ENCODE peak calls at places on chromosomes 6 and 20, in eight cellular contexts. One of them, this sample, is unnamed.

GRCh38 chr20:20034486-20034885 is 17.3 kb downstream of the NAA20 start:
- DNase-seq in type B pancreatic cell: no peak
- DNase-seq in kidney epithelial cell: no peak
- DNase-seq in MCF 10A: no peak
- DNase-seq in heart left ventricle: no peak
- DNase-seq in A549: no peak
- DNase-seq in endothelial cell: no peak
- DNase-seq in GM13976: no peak
- DNase-seq in this sample: no peak

GRCh38 chr6:139375239-139376053 is 998 bp upstream of the CITED2 start:
- DNase-seq in type B pancreatic cell: peak
- DNase-seq in kidney epithelial cell: peak
- DNase-seq in MCF 10A: peak
- DNase-seq in heart left ventricle: peak
- DNase-seq in A549: peak
- DNase-seq in endothelial cell: peak
- DNase-seq in GM13976: peak
- DNase-seq in this sample: peak

GRCh38 chr6:166715065-166715464 is 88.0 kb upstream of the RPS6KA2 start:
- DNase-seq in type B pancreatic cell: no peak
- DNase-seq in kidney epithelial cell: no peak
- DNase-seq in MCF 10A: no peak
- DNase-seq in heart left ventricle: no peak
- DNase-seq in A549: no peak
- DNase-seq in endothelial cell: no peak
- DNase-seq in GM13976: no peak
- DNase-seq in this sample: no peak

GRCh38 chr20:53168491-53168890 is 196.3 kb downstream of the TSHZ2 start:
- DNase-seq in type B pancreatic cell: no peak
- DNase-seq in kidney epithelial cell: no peak
- DNase-seq in MCF 10A: no peak
- DNase-seq in heart left ventricle: no peak
- DNase-seq in A549: no peak
- DNase-seq in endothelial cell: no peak
- DNase-seq in GM13976: no peak
- DNase-seq in this sample: no peak

GRCh38 chr6:170553686-170554085 is 483 bp upstream of the TBP start:
- DNase-seq in type B pancreatic cell: no peak
- DNase-seq in kidney epithelial cell: peak
- DNase-seq in MCF 10A: no peak
- DNase-seq in heart left ventricle: no peak
- DNase-seq in A549: no peak
- DNase-seq in endothelial cell: peak
- DNase-seq in GM13976: peak
- DNase-seq in this sample: no peak

GRCh38 chr6:138161434-138162103 is at the start of gene ARFGEF3:
- DNase-seq in type B pancreatic cell: no peak
- DNase-seq in kidney epithelial cell: no peak
- DNase-seq in MCF 10A: peak
- DNase-seq in heart left ventricle: peak
- DNase-seq in A549: peak
- DNase-seq in endothelial cell: peak
- DNase-seq in GM13976: peak
- DNase-seq in this sample: peak

GRCh38 chr6:100462396-100462795 is 2.3 kb downstream of the SIM1 start:
- DNase-seq in type B pancreatic cell: no peak
- DNase-seq in kidney epithelial cell: no peak
- DNase-seq in MCF 10A: no peak
- DNase-seq in heart left ventricle: no peak
- DNase-seq in A549: no peak
- DNase-seq in endothelial cell: no peak
- DNase-seq in GM13976: no peak
- DNase-seq in this sample: no peak

GRCh38 chr20:51596656-51597388 is 54.3 kb upstream of the NFATC2 start:
- DNase-seq in type B pancreatic cell: no peak
- DNase-seq in kidney epithelial cell: no peak
- DNase-seq in MCF 10A: no peak
- DNase-seq in heart left ventricle: no peak
- DNase-seq in A549: no peak
- DNase-seq in endothelial cell: no peak
- DNase-seq in GM13976: no peak
- DNase-seq in this sample: no peak

GRCh38 chr20:63235399-63235983 is at the start of gene BIRC7:
- DNase-seq in type B pancreatic cell: no peak
- DNase-seq in kidney epithelial cell: no peak
- DNase-seq in MCF 10A: no peak
- DNase-seq in heart left ventricle: no peak
- DNase-seq in A549: peak
- DNase-seq in endothelial cell: no peak
- DNase-seq in GM13976: no peak
- DNase-seq in this sample: peak

GRCh38 chr6:13488015-13488895 is 855 bp upstream of the GFOD1 start:
- DNase-seq in type B pancreatic cell: no peak
- DNase-seq in kidney epithelial cell: no peak
- DNase-seq in MCF 10A: no peak
- DNase-seq in heart left ventricle: peak
- DNase-seq in A549: no peak
- DNase-seq in endothelial cell: peak
- DNase-seq in GM13976: peak
- DNase-seq in this sample: peak

GRCh38 chr20:13865825-13866351 is 81.1 kb downstream of the NDUFAF5 start:
- DNase-seq in type B pancreatic cell: no peak
- DNase-seq in kidney epithelial cell: no peak
- DNase-seq in MCF 10A: peak
- DNase-seq in heart left ventricle: no peak
- DNase-seq in A549: no peak
- DNase-seq in endothelial cell: no peak
- DNase-seq in GM13976: no peak
- DNase-seq in this sample: no peak

GRCh38 chr6:81075974-81076373 is 676.5 kb downstream of the TENT5A start:
- DNase-seq in type B pancreatic cell: no peak
- DNase-seq in kidney epithelial cell: no peak
- DNase-seq in MCF 10A: peak
- DNase-seq in heart left ventricle: no peak
- DNase-seq in A549: no peak
- DNase-seq in endothelial cell: peak
- DNase-seq in GM13976: no peak
- DNase-seq in this sample: peak

GRCh38 chr6:14763616-14764015 is 482.3 kb upstream of the JARID2 start:
- DNase-seq in type B pancreatic cell: no peak
- DNase-seq in kidney epithelial cell: no peak
- DNase-seq in MCF 10A: no peak
- DNase-seq in heart left ventricle: no peak
- DNase-seq in A549: no peak
- DNase-seq in endothelial cell: no peak
- DNase-seq in GM13976: no peak
- DNase-seq in this sample: no peak

GRCh38 chr6:71383476-71383875 is 94.9 kb downstream of the OGFRL1 start:
- DNase-seq in type B pancreatic cell: no peak
- DNase-seq in kidney epithelial cell: no peak
- DNase-seq in MCF 10A: no peak
- DNase-seq in heart left ventricle: no peak
- DNase-seq in A549: no peak
- DNase-seq in endothelial cell: no peak
- DNase-seq in GM13976: no peak
- DNase-seq in this sample: no peak

GRCh38 chr20:3158968-3159431 is 665 bp downstream of the FASTKD5 start:
- DNase-seq in type B pancreatic cell: no peak
- DNase-seq in kidney epithelial cell: no peak
- DNase-seq in MCF 10A: peak
- DNase-seq in heart left ventricle: no peak
- DNase-seq in A549: peak
- DNase-seq in endothelial cell: no peak
- DNase-seq in GM13976: peak
- DNase-seq in this sample: no peak

GRCh38 chr6:41645007-41645618 is 6.8 kb downstream of the MDFI start:
- DNase-seq in type B pancreatic cell: no peak
- DNase-seq in kidney epithelial cell: no peak
- DNase-seq in MCF 10A: no peak
- DNase-seq in heart left ventricle: peak
- DNase-seq in A549: no peak
- DNase-seq in endothelial cell: no peak
- DNase-seq in GM13976: no peak
- DNase-seq in this sample: no peak

DNA sequence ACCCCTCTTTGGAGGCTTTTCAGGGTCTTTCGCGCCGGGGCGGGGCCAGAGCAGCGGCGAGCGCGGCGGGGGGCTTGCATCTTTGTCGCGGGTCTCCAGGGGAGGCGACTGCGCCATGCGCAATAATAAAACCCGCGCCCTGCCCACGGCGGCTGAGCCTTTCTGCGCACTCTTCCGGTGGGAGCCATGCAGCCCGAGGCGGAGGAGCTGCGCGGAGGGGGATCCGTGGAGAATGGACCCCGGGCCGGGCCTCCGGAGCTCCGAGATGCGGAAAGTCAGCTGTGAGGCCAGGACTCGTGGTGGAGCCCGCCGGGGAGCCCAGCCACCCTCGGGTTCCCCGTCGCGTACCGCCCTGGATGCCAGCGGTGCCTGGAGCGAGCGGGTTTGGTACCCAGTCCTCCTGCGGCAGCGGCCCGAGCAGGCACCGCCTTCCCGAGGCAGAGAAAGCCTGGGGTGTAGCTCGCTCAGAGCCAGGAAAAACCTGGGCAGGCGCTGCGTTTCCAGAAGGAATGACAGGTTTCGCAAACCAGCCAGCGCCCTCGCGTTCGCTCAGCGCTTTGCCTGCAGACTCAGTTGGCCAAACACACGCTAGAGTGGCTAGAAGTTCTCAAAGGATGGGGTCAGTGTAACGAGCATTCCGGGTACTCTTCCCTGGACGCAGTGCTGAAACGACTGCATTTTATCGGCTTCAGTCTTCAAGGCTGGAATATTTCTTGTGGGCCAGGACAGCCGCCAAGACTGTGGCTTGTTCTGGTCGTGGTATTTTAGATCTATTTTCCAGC is 1.3 kb downstream of the AKAP12 start:
- DNase-seq in type B pancreatic cell: no peak
- DNase-seq in kidney epithelial cell: no peak
- DNase-seq in MCF 10A: peak
- DNase-seq in heart left ventricle: peak
- DNase-seq in A549: peak
- DNase-seq in endothelial cell: peak
- DNase-seq in GM13976: peak
- DNase-seq in this sample: peak
- TF ChIP-seq CTCF in type B pancreatic cell: no peak
- TF ChIP-seq CTCF in kidney epithelial cell: no peak
- TF ChIP-seq CTCF in MCF 10A: no peak
- TF ChIP-seq CTCF in heart left ventricle: no peak
- TF ChIP-seq CTCF in A549: no peak
- TF ChIP-seq CTCF in endothelial cell: no peak
- TF ChIP-seq CTCF in GM13976: no peak
- TF ChIP-seq CTCF in this sample: no peak

GRCh38 chr6:34791164-34791841 is 580 bp upstream of the BLTP3A start:
- DNase-seq in type B pancreatic cell: peak
- DNase-seq in kidney epithelial cell: no peak
- DNase-seq in MCF 10A: peak
- DNase-seq in heart left ventricle: peak
- DNase-seq in A549: peak
- DNase-seq in endothelial cell: peak
- DNase-seq in GM13976: no peak
- DNase-seq in this sample: no peak
- TF ChIP-seq CTCF in type B pancreatic cell: peak
- TF ChIP-seq CTCF in kidney epithelial cell: peak
- TF ChIP-seq CTCF in MCF 10A: no peak
- TF ChIP-seq CTCF in heart left ventricle: no peak
- TF ChIP-seq CTCF in A549: peak
- TF ChIP-seq CTCF in endothelial cell: no peak
- TF ChIP-seq CTCF in GM13976: peak
- TF ChIP-seq CTCF in this sample: peak

DNA sequence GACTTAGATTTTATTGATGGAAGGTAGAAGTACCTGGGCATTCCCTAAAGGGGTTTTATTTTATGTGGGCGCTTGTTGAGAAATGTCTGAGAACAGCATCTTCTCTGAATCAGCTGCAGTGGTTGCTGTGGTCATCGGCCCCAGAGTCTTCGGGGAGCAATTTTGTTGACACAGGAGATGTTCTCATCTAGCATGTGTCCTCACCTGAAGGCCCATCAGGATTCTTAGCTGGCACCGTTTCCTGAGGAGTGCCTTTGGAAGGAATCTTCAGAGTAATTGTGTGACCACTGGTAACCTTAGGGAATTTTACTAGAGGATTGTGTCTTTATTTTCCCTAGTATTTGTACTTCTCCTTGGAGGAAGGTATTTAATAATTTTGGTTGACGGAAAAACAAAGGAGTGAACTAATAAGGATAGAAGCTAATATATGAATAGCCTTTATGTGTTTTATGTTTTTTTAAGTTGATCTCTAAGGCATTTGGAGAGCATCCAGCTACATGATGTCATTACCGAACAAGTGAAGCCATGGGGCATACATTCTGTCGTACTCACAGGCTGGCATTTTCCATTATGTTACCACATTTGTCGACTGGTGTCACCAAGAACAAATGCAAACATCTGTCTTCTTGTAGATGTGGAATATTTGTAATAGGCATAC is 41.7 kb downstream of the TULP4 start:
- DNase-seq in type B pancreatic cell: no peak
- DNase-seq in kidney epithelial cell: no peak
- DNase-seq in MCF 10A: peak
- DNase-seq in heart left ventricle: no peak
- DNase-seq in A549: no peak
- DNase-seq in endothelial cell: no peak
- DNase-seq in GM13976: no peak
- DNase-seq in this sample: no peak
- TF ChIP-seq CTCF in type B pancreatic cell: no peak
- TF ChIP-seq CTCF in kidney epithelial cell: no peak
- TF ChIP-seq CTCF in MCF 10A: no peak
- TF ChIP-seq CTCF in heart left ventricle: no peak
- TF ChIP-seq CTCF in A549: no peak
- TF ChIP-seq CTCF in endothelial cell: no peak
- TF ChIP-seq CTCF in GM13976: no peak
- TF ChIP-seq CTCF in this sample: no peak

GRCh38 chr6:127514396-127515227 is 4.5 kb downstream of the MTCL3 start:
- DNase-seq in type B pancreatic cell: no peak
- DNase-seq in kidney epithelial cell: no peak
- DNase-seq in MCF 10A: no peak
- DNase-seq in heart left ventricle: no peak
- DNase-seq in A549: no peak
- DNase-seq in endothelial cell: peak
- DNase-seq in GM13976: peak
- DNase-seq in this sample: peak

GRCh38 chr6:127515234-127515793 is 3.8 kb downstream of the MTCL3 start:
- DNase-seq in type B pancreatic cell: no peak
- DNase-seq in kidney epithelial cell: no peak
- DNase-seq in MCF 10A: no peak
- DNase-seq in heart left ventricle: no peak
- DNase-seq in A549: no peak
- DNase-seq in endothelial cell: peak
- DNase-seq in GM13976: peak
- DNase-seq in this sample: peak

GRCh38 chr6:127516676-127517273 is 2.4 kb downstream of the MTCL3 start:
- DNase-seq in type B pancreatic cell: no peak
- DNase-seq in kidney epithelial cell: no peak
- DNase-seq in MCF 10A: peak
- DNase-seq in heart left ventricle: no peak
- DNase-seq in A549: peak
- DNase-seq in endothelial cell: peak
- DNase-seq in GM13976: peak
- DNase-seq in this sample: peak

GRCh38 chr6:127517698-127518097 is 1.4 kb downstream of the MTCL3 start:
- DNase-seq in type B pancreatic cell: no peak
- DNase-seq in kidney epithelial cell: no peak
- DNase-seq in MCF 10A: no peak
- DNase-seq in heart left ventricle: no peak
- DNase-seq in A549: no peak
- DNase-seq in endothelial cell: no peak
- DNase-seq in GM13976: no peak
- DNase-seq in this sample: no peak

GRCh38 chr6:127515794-127516675 is 3.1 kb downstream of the MTCL3 start:
- DNase-seq in type B pancreatic cell: peak
- DNase-seq in kidney epithelial cell: no peak
- DNase-seq in MCF 10A: peak
- DNase-seq in heart left ventricle: peak
- DNase-seq in A549: peak
- DNase-seq in endothelial cell: peak
- DNase-seq in GM13976: peak
- DNase-seq in this sample: peak
- TF ChIP-seq CTCF in type B pancreatic cell: no peak
- TF ChIP-seq CTCF in kidney epithelial cell: no peak
- TF ChIP-seq CTCF in MCF 10A: no peak
- TF ChIP-seq CTCF in heart left ventricle: no peak
- TF ChIP-seq CTCF in A549: no peak
- TF ChIP-seq CTCF in endothelial cell: no peak
- TF ChIP-seq CTCF in GM13976: peak
- TF ChIP-seq CTCF in this sample: no peak